ENCODE peak calls at places on chromosomes 1 and 21, in ten cellular contexts. X is right lobe of liver; T is CD8-positive, alpha-beta memory T cell; I is heart right ventricle; L is PC-9; F is DND-41; D is left ventricle myocardium inferior; A is pancreas; J is HCT116; Z is neuronal stem cell. M is an unnamed sample. For H3K4me1, the result is how much of the 10 kb centered on the place peaks cover.

GRCh38 chr1:56852478-56852877 is 2.1 kb upstream of the C8A start:
- DNase-seq in X (no peak), T (no peak), I (no peak), L (no peak), F (no peak), D (no peak), A (no peak), J (no peak), Z (no peak), M (no peak)

GRCh38 chr1:26537951-26538352 is 8.4 kb downstream of the RPS6KA1 start:
- DNase-seq in X (no peak), T (no peak), I (no peak), L (peak), F (no peak), D (no peak), A (no peak), J (no peak), Z (no peak), M (no peak)

GRCh38 chr21:41186763-41187536 is 19.0 kb downstream of the BACE2 start:
- DNase-seq in X (no peak), T (no peak), I (no peak), L (no peak), F (no peak), D (no peak), A (no peak), J (no peak), Z (no peak), M (no peak)

GRCh38 chr1:153534226-153534932 is 1.4 kb downstream of the S100A6 start:
- DNase-seq in X (no peak), T (no peak), I (no peak), L (peak), F (no peak), D (no peak), A (no peak), J (no peak), Z (no peak), M (no peak)

GRCh38 chr21:41975391-41976272 is 21.8 kb upstream of the C2CD2 start:
- DNase-seq in X (peak), T (no peak), I (no peak), L (no peak), F (no peak), D (no peak), A (no peak), J (no peak), Z (no peak), M (no peak)

GRCh38 chr1:44632511-44633072 is 41.7 kb downstream of the TMEM53 start:
- DNase-seq in X (no peak), T (no peak), I (no peak), L (no peak), F (no peak), D (no peak), A (no peak), J (no peak), Z (no peak), M (no peak)

GRCh38 chr1:212607206-212607923 is 1.2 kb upstream of the ATF3 start:
- DNase-seq in X (peak), T (peak), I (peak), L (no peak), F (no peak), D (peak), A (peak), J (no peak), Z (no peak), M (no peak)

GRCh38 chr1:233389867-233390266 is 62.3 kb downstream of the MAP3K21 start:
- DNase-seq in X (no peak), T (no peak), I (no peak), L (no peak), F (no peak), D (no peak), A (no peak), J (no peak), Z (no peak), M (no peak)

GRCh38 chr1:1387098-1388077 is 11.7 kb downstream of the CCNL2 start:
- DNase-seq in X (no peak), T (no peak), I (no peak), L (no peak), F (no peak), D (no peak), A (no peak), J (no peak), Z (no peak), M (no peak)

DNA sequence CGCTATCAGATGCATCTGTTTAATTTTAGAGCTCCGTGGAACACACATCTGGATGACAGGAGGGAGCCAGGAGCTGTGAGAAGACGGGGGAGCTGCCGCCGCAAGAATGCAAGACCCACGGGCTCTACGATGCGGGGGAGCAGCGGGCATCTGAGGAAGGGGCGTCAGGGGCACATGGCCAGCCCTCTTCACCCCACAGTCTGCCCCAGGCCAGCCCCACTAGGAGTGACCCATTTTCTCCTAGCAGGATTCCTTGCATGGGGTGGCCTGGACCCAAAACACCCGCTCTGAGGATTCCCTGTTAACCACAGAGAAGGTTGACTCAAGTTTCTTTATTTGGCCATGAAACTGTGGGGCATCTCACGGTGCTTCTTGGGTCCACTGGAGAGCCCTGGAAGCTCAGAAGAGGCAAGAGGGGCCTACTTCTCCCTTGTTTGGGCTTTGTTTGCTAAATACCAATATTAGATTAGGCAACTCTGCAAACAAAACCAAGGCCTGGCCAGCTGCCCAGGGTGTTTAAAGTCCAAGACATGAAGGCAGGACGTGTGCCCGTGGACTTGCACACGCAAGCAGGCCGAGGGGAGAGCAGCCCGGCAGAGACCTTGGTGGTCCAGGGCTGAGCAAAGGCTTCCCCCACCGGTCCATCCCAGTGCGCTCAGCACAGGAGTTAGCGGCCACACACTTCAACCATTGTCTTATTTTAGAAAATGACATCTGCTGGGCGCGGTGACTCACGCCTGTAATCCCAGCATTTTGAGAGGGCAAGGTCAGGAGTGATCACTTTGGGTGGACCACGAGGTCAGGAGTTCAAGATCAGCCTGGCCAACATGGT is 89.8 kb downstream of the DHRS3 start:
- DNase-seq in X (peak), T (no peak), I (peak), L (peak), F (no peak), D (peak), A (peak), J (no peak), Z (no peak), M (no peak)
- H3K4me1 ChIP-seq in X (under half), T (under half), I (under half), L (under half), F (under half), D (under half), A (half or more), J (under half), Z (under half), M (under half)

GRCh38 chr21:25568230-25568629 is 39.1 kb downstream of the MRPL39 start:
- DNase-seq in X (no peak), T (no peak), I (peak), L (no peak), F (no peak), D (peak), A (no peak), J (no peak), Z (no peak), M (no peak)
- H3K27ac ChIP-seq in X (no peak), T (no peak), I (peak), L (no peak), F (no peak), D (peak), A (no peak), J (no peak), Z (no peak), M (peak)

GRCh38 chr1:9539829-9540550 is 725 bp downstream of the SLC25A33 start:
- DNase-seq in X (peak), T (peak), I (peak), L (no peak), F (peak), D (peak), A (peak), J (no peak), Z (peak), M (no peak)

GRCh38 chr1:9538669-9539164 is 548 bp upstream of the SLC25A33 start:
- DNase-seq in X (no peak), T (peak), I (no peak), L (no peak), F (no peak), D (peak), A (peak), J (no peak), Z (no peak), M (no peak)

GRCh38 chr1:9544926-9545325 is 5.7 kb downstream of the SLC25A33 start:
- DNase-seq in X (no peak), T (no peak), I (no peak), L (no peak), F (no peak), D (no peak), A (no peak), J (no peak), Z (no peak), M (no peak)

GRCh38 chr1:9539165-9539828 is at the start of gene SLC25A33:
- DNase-seq in X (peak), T (peak), I (peak), L (peak), F (peak), D (peak), A (peak), J (peak), Z (peak), M (peak)

DNA sequence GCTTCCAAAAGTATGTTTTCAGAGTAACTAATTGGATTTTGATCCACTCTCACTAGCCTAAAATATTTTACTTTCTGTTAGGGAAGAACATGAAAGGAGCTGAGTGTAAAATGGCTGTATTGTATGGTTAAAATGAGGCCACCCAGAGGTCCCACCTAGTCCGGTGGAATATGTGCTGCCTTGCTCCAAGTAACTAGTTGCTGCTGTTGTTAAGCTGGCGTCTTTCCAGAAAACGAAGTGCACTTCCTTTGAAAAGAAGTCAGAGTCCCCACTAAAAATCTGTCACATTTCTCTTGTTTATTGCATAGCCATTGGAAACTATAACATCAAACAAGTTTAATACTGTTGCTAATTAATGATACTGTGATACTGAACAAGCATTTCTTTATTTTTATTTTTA is 3.2 kb downstream of the SLC25A33 start:
- DNase-seq in X (no peak), T (no peak), I (no peak), L (no peak), F (peak), D (no peak), A (no peak), J (no peak), Z (no peak), M (no peak)
- H3K4me3 ChIP-seq in X (peak), T (no peak), I (no peak), L (no peak), F (peak), D (peak), A (no peak), J (no peak), Z (no peak), M (no peak)

GRCh38 chr21:35616090-35616489 is 444.2 kb downstream of the SETD4 start:
- DNase-seq in X (no peak), T (no peak), I (no peak), L (peak), F (no peak), D (no peak), A (no peak), J (peak), Z (no peak), M (peak)
- H3K4me1 ChIP-seq in X (under half), T (under half), I (under half), L (under half), F (under half), D (under half), A (under half), J (under half), Z (under half), M (under half)

DNA sequence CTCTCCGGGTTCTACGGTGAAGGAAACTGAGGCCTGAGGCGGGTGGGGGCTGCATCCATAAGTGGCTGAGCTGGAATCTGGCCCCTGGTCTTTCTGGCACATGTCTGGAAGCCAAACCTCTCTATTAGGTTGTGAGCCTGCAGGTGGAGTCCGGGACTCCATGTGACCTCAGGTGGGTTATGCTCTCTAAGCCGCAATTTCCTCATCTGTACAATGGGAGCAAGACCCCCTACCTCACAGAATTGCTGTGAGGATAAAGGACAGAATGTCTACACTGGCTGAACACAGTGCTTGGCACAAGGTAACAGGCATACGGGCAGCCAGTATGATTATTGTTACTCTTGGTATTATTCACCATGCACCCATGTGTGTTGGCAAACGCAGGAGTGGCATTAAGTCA is 6.7 kb downstream of the EPHA2 start:
- DNase-seq in X (no peak), T (no peak), I (no peak), L (no peak), F (no peak), D (no peak), A (no peak), J (no peak), Z (no peak), M (no peak)
- H3K27ac ChIP-seq in X (no peak), T (no peak), I (no peak), L (peak), F (no peak), D (no peak), A (no peak), J (peak), Z (no peak), M (no peak)

DNA sequence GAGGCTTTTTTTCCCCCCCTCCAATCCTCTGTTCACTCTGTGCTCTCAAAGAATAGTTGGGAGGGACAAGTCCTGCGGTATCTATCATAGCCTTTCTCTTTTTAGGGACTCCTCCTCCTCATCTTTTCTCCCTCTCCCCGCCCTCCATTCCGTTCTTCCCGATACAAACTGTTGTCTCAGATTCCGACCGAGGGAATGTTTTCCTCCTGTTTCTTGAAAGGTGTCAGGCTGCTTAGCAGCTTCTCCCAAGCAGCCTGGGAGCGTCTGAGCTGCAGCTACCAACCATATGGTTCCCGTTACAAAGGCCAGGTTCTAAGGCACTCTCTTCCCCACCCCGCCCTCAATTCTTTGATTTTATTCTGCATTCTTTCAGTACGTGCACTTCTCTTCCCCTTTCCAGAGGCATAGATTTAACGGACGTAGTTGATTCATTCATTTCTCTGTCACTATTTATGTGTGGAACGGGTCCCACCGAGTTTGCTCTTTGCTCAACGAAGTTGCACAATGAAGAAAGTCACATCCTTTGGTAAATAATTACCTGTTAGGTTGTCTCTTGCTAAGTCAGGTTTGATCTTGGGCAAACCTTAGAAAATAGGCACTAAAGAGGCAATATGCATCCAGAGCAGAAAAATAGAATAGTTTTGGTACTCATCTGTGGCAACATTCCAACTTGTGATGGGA is 2.8 kb downstream of the ADGRL2 start:
- DNase-seq in X (peak), T (no peak), I (no peak), L (peak), F (no peak), D (no peak), A (no peak), J (no peak), Z (peak), M (no peak)
- H3K4me3 ChIP-seq in X (peak), T (no peak), I (peak), L (peak), F (no peak), D (peak), A (peak), J (no peak), Z (peak), M (no peak)

DNA sequence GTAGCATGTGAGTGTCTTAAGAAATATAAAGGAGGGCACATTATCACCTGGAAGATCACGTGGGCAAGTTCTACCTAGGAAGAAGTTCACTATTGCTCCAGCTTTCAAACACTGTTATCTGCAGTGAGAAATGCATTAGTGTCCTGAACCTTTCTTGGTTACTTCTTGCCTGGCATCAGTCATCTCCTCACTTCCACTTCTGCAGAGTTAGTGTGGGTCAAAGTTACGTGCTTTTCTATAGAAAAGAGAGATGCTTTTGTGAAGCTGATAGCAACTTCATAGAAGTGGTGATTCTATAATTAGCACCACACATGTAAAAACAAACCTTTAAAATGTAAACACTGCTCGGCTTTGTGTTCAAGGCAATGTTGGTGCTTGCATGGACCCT is 57.2 kb downstream of the MRPS6 start:
- DNase-seq in X (no peak), T (no peak), I (no peak), L (no peak), F (no peak), D (no peak), A (no peak), J (no peak), Z (no peak), M (no peak)
- H3K4me1 ChIP-seq in X (under half), T (half or more), I (under half), L (under half), F (under half), D (half or more), A (under half), J (under half), Z (under half), M (half or more)

DNA sequence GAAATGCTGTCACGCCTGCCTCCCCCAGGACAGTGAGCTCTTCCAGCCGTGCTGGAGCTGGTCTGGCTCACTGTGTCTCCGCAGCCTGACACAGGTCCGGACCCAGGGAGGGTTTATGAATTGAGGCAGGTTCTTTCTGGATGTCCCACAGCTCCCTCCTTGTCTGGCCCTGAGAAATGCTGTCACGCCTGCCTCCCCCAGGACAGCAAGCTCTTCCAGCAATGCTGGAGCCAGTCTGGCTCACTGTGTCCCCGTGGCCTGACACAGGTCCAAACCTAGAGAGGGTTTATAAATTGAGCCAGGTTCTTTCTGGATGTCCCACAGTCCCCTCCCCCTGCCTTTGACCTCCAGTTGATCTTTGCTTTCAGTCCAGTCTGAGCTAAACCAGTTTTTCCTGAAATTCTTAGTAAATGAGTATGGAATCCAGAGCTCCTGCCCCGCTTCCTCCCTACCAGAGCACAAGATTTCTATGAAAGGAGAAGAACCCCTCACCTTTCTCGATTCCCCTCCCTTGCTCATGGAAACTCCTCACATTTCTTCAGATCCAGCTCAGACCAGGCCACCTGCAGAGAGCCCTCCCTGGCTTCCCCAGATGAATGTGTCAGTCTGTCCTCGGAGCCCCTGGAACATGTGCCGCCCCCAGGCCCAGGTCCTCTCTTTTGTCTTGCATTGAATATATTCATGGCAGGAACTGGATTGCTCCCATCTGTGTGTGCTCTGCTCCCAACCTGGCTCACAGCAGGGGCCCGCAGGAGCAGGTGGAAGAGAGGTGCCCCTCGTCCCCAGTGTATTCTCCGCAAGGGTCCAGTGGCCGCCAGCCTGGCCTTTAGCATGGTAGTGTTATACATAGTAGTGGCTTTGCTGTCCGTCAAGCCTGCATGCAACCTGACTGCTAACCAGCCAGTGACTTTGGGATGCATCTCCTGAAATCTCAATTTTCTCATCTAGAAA is 116.3 kb downstream of the EPHB2 start:
- DNase-seq in X (peak), T (no peak), I (peak), L (peak), F (no peak), D (peak), A (peak), J (no peak), Z (no peak), M (no peak)
- H3K27ac ChIP-seq in X (peak), T (no peak), I (peak), L (peak), F (no peak), D (peak), A (peak), J (peak), Z (no peak), M (no peak)